ENCODE peak calls at places on chromosomes 12 and 14, in seven cellular contexts. V is H9, T is H1, O is trophoblast cell, Q is IMR-90, A is mesenchymal stem cell, L is mesendoderm. K is an unnamed sample.

GRCh38 chr14:68482772-68483395 is 310.0 kb downstream of the ZFP36L1 start:
- DNase-seq in V (no peak), T (no peak), O (no peak), Q (no peak), A (peak), L (no peak), K (no peak)

GRCh38 chr14:93902619-93903307 is 24.4 kb upstream of the FAM181A start:
- DNase-seq in V (no peak), T (no peak), O (no peak), Q (no peak), A (no peak), L (no peak), K (no peak)

GRCh38 chr14:30822080-30822571 is 52.2 kb upstream of the COCH start:
- DNase-seq in V (no peak), T (no peak), O (no peak), Q (no peak), A (no peak), L (peak), K (no peak)

GRCh38 chr14:106551265-106551664 is 1024.9 kb downstream of the TMEM121 start:
- DNase-seq in V (no peak), T (no peak), O (no peak), Q (no peak), A (no peak), L (no peak), K (no peak)

GRCh38 chr12:51897181-51897580 is 9.3 kb downstream of the ANKRD33 start:
- DNase-seq in V (no peak), T (no peak), O (no peak), Q (no peak), A (no peak), L (no peak), K (no peak)

GRCh38 chr12:78797201-78797931 is 67.2 kb upstream of the SYT1 start:
- DNase-seq in V (no peak), T (no peak), O (peak), Q (peak), A (no peak), L (no peak), K (no peak)

GRCh38 chr12:15152864-15153263 is 68.4 kb downstream of the RERG start:
- DNase-seq in V (no peak), T (no peak), O (no peak), Q (peak), A (peak), L (no peak), K (no peak)

GRCh38 chr12:76765598-76765997 is 1.7 kb downstream of the ZDHHC17 start:
- DNase-seq in V (no peak), T (no peak), O (no peak), Q (no peak), A (no peak), L (no peak), K (no peak)

GRCh38 chr12:27592548-27592947 is 68.5 kb downstream of the PPFIBP1 start:
- DNase-seq in V (no peak), T (no peak), O (peak), Q (peak), A (peak), L (peak), K (no peak)

GRCh38 chr12:113242018-113242418 is 20.8 kb downstream of the TPCN1 start:
- DNase-seq in V (no peak), T (no peak), O (no peak), Q (no peak), A (no peak), L (no peak), K (no peak)

GRCh38 chr12:56420411-56420810 is 28.8 kb downstream of the TIMELESS start:
- DNase-seq in V (no peak), T (no peak), O (peak), Q (no peak), A (no peak), L (no peak), K (no peak)

GRCh38 chr12:13499008-13499407 is 302.5 kb downstream of the EMP1 start:
- DNase-seq in V (no peak), T (no peak), O (no peak), Q (no peak), A (no peak), L (peak), K (no peak)

GRCh38 chr12:102376251-102376747 is 104.1 kb downstream of the IGF1 start:
- DNase-seq in V (no peak), T (no peak), O (no peak), Q (peak), A (no peak), L (no peak), K (no peak)

GRCh38 chr14:59301354-59301753 is 112.9 kb downstream of the DAAM1 start:
- DNase-seq in V (no peak), T (no peak), O (no peak), Q (no peak), A (no peak), L (no peak), K (no peak)

GRCh38 chr12:55698241-55698955 is 9.3 kb downstream of the ITGA7 start:
- DNase-seq in V (no peak), T (no peak), O (no peak), Q (no peak), A (no peak), L (no peak), K (no peak)

GRCh38 chr12:63196168-63196567 is 45.2 kb upstream of the AVPR1A start:
- DNase-seq in V (no peak), T (no peak), O (no peak), Q (no peak), A (no peak), L (no peak), K (no peak)

GRCh38 chr14:59046746-59047145 is 141.7 kb upstream of the DAAM1 start:
- DNase-seq in V (no peak), T (no peak), O (no peak), Q (no peak), A (no peak), L (no peak), K (no peak)

GRCh38 chr12:94186461-94187237 is 38.3 kb downstream of the PLXNC1 start:
- DNase-seq in V (peak), T (no peak), O (peak), Q (peak), A (peak), L (peak), K (peak)

GRCh38 chr12:6899837-6900519 is 4.6 kb upstream of the LRRC23 start:
- DNase-seq in V (peak), T (no peak), O (no peak), Q (peak), A (peak), L (peak), K (no peak)

GRCh38 chr12:66418908-66419307 is 116.6 kb downstream of the HELB start:
- DNase-seq in V (no peak), T (no peak), O (no peak), Q (no peak), A (peak), L (no peak), K (no peak)
- H3K18ac ChIP-seq in V (no peak), T (no peak), O (no peak), Q (no peak), A (no peak), L (no peak), K (no peak)

GRCh38 chr12:4736048-4736447 is 15.8 kb downstream of the GALNT8 start:
- DNase-seq in V (no peak), T (no peak), O (peak), Q (no peak), A (no peak), L (no peak), K (no peak)

GRCh38 chr12:4738541-4738940 is 18.3 kb downstream of the GALNT8 start:
- DNase-seq in V (no peak), T (no peak), O (no peak), Q (no peak), A (no peak), L (no peak), K (no peak)

DNA sequence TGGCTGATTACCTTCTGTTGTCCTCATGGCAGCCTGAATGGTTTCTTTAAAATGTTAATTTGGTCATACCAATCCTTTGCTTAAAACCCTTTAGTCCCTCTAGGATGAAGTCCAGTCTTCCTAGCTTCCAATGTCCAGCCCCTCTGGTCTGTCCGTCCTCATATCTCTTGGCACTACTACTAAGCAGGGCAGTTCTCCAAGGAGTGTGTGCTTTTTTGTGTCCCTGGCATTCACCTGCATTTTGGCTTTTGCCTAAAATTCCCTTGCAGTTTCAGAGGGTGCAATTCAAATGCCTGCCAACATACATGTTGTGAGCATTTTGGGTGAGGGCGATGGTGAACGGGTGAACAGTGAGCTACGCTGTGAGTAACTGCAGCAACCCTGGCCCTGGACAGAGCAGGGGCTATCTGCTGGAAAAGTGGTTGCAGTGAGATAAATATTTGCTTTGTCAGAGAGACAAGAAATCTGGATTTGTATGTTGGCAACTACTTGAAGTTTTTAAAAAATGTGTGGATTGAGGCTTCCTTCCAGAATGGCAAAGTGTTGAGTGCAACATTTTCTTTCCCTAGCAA is 14.5 kb downstream of the GALNT8 start:
- DNase-seq in V (no peak), T (no peak), O (no peak), Q (no peak), A (no peak), L (no peak), K (no peak)
- H3K18ac ChIP-seq in V (no peak), T (no peak), O (no peak), Q (no peak), A (no peak), L (no peak), K (no peak)

DNA sequence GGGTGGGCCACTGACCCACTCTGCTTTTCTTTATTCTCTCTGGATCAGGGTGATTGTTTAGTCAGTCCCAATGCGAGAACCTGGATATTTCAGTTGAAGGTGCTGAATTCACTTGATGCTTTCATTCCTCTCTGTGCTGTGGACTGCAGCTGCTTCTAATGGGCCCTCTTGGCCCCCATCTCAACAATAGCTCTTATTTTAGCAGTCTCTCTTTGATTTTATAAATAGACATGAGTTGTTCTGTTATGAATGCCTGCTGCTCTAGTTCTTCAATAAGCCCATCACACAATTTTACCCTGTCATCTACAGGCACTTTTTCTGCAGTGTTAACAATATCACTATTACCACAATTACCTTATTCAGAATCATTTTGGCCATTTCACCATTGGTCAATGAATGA is 54.1 kb upstream of the YARS2 start:
- DNase-seq in V (no peak), T (no peak), O (no peak), Q (no peak), A (no peak), L (no peak), K (no peak)
- H3K18ac ChIP-seq in V (no peak), T (no peak), O (no peak), Q (no peak), A (no peak), L (no peak), K (no peak)

GRCh38 chr12:104415308-104415980 is 41.3 kb upstream of the CHST11 start:
- DNase-seq in V (no peak), T (no peak), O (no peak), Q (no peak), A (no peak), L (peak), K (no peak)
- H3K18ac ChIP-seq in V (no peak), T (no peak), O (no peak), Q (no peak), A (no peak), L (no peak), K (no peak)

DNA sequence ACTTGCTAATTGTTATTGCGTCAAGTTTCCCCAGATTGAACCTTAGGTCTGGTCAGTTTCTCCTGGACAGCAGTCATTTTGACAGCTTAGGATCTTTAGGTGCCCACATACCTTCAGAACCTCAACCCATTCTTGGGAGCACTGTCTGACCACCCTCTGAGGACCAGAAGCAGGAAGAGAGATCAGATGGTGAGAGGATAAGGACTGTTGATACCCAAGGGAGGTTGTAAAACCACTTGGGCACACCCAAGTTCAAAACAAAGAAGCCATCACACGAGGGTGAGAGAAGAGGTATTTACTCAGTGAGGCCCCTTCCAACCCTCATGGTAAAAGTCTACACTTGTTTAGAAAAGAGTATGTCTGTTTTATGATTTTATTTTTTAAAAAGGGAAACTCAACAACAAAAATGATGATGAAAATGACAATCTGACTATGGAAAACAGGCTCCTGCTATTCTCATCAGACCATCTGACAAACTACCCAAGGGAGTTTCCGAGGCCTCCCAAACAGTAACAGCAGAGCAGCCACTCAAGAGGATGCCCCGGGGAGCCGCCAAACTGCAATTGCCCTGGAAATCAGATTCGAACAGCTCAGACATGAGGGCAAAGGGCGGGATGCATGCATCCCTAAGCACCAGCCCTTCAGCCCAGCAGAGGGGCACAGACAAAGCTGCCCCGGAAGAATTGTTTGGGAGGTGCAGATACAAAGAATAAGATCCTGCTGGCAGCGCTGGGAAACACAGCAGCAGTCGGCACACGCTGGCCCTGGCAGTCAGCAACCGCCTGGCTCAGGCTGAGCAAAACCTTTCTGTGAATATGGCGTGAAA is 162.6 kb upstream of the PLEKHG7 start:
- DNase-seq in V (peak), T (no peak), O (no peak), Q (no peak), A (no peak), L (peak), K (no peak)
- H3K18ac ChIP-seq in V (no peak), T (no peak), O (peak), Q (peak), A (peak), L (peak), K (peak)

K was measured in neuronal stem cell.